ENCODE peak calls at places on chromosomes 3 and 15, in nine cellular contexts. L, I, Q, A, P, O, E, N and R are unnamed samples.

GRCh38 chr15:50908209-50909043 is at the start of gene AP4E1:
- DNase-seq in L (peak; percentile 90), I (peak; percentile 94), P (peak; percentile 83), E (peak; percentile 96), A (peak; percentile 79), Q (peak; percentile 92), N (peak; percentile 91), O (peak; percentile 96), R (peak; percentile 88)

GRCh38 chr3:122941233-122942206 is 86.0 kb downstream of the SEMA5B start:
- DNase-seq in L (no peak), N (no peak), P (no peak), O (no peak), I (no peak), Q (no peak), E (no peak), A (no peak), R (no peak)

GRCh38 chr3:147305533-147306241 is 100.7 kb downstream of the ZIC4 start:
- DNase-seq in A (no peak), O (no peak), P (no peak), I (no peak), Q (no peak), N (no peak), L (no peak), E (no peak), R (no peak)

GRCh38 chr15:42577514-42578031 is 2.2 kb downstream of the STARD9 start:
- DNase-seq in L (no peak), I (no peak), O (no peak), E (no peak), Q (no peak), N (peak; percentile 32), A (no peak), P (no peak), R (no peak)

GRCh38 chr3:72445827-72446405 is 402.3 kb downstream of the SHQ1 start:
- DNase-seq in L (no peak), I (no peak), N (no peak), P (no peak), E (no peak), Q (no peak), A (no peak), O (peak; percentile 19), R (no peak)

GRCh38 chr3:13385373-13385965 is 34.7 kb downstream of the NUP210 start:
- DNase-seq in N (no peak), O (no peak), I (no peak), E (no peak), L (no peak), A (no peak), P (no peak), Q (no peak), R (no peak)

GRCh38 chr3:4985330-4986174 is 6.3 kb downstream of the BHLHE40 start:
- DNase-seq in N (no peak), O (peak; percentile 38), A (no peak), P (peak; percentile 90), E (no peak), Q (no peak), L (peak; percentile 63), I (peak; percentile 49), R (no peak)

GRCh38 chr3:3744826-3745225 is 54.4 kb upstream of the LRRN1 start:
- DNase-seq in A (no peak), O (no peak), P (no peak), I (no peak), Q (no peak), L (no peak), N (no peak), E (no peak), R (no peak)

GRCh38 chr15:40441736-40442531 is 1.2 kb downstream of the BAHD1 start:
- DNase-seq in Q (peak; percentile 28), O (peak; percentile 62), I (peak; percentile 59), A (no peak), P (no peak), L (peak; percentile 41), E (no peak), N (no peak), R (peak; percentile 68)

GRCh38 chr15:55637086-55637485 is 48.9 kb upstream of the PYGO1 start:
- DNase-seq in P (no peak), O (no peak), E (no peak), Q (no peak), L (no peak), N (no peak), A (no peak), I (no peak), R (no peak)

GRCh38 chr15:70569139-70569717 is 194.1 kb downstream of the UACA start:
- DNase-seq in E (no peak), I (no peak), P (peak; percentile 29), L (no peak), A (no peak), Q (no peak), N (no peak), O (peak; percentile 68), R (no peak)

GRCh38 chr3:16338124-16338523 is 73.1 kb downstream of the OXNAD1 start:
- DNase-seq in A (peak; percentile 20), O (peak; percentile 75), I (no peak), E (no peak), L (no peak), Q (no peak), P (no peak), N (no peak), R (peak; percentile 86)

GRCh38 chr3:25507811-25508210 is 79.7 kb downstream of the RARB start:
- DNase-seq in I (no peak), P (no peak), N (no peak), A (no peak), Q (no peak), E (no peak), O (no peak), L (no peak), R (no peak)

GRCh38 chr15:36977620-36978610 is 122.4 kb downstream of the MEIS2 start:
- DNase-seq in L (no peak), O (no peak), Q (no peak), P (no peak), I (no peak), E (no peak), A (no peak), N (no peak), R (no peak)

GRCh38 chr3:52245322-52246263 is at the start of gene PPM1M:
- DNase-seq in A (no peak), I (peak; percentile 75), Q (peak; percentile 59), E (peak; percentile 81), P (no peak), N (no peak), O (peak; percentile 37), L (peak; percentile 71), R (peak; percentile 72)

GRCh38 chr3:176948123-176948522 is 249.2 kb downstream of the TBL1XR1 start:
- DNase-seq in L (no peak), A (no peak), I (no peak), O (no peak), Q (no peak), P (no peak), E (no peak), N (no peak), R (no peak)

GRCh38 chr3:176951586-176952292 is 245.5 kb downstream of the TBL1XR1 start:
- DNase-seq in L (no peak), A (no peak), O (no peak), I (no peak), E (no peak), N (no peak), P (no peak), Q (no peak), R (no peak)

GRCh38 chr3:176950743-176951142 is 246.5 kb downstream of the TBL1XR1 start:
- DNase-seq in Q (no peak), A (no peak), L (no peak), I (no peak), N (no peak), O (no peak), E (no peak), P (no peak), R (no peak)

GRCh38 chr3:176953106-176954080 is 243.9 kb downstream of the TBL1XR1 start:
- DNase-seq in O (no peak), L (peak; percentile 87), P (peak; percentile 27), E (no peak), Q (peak; percentile 70), A (no peak), N (no peak), I (peak; percentile 42), R (no peak)

DNA sequence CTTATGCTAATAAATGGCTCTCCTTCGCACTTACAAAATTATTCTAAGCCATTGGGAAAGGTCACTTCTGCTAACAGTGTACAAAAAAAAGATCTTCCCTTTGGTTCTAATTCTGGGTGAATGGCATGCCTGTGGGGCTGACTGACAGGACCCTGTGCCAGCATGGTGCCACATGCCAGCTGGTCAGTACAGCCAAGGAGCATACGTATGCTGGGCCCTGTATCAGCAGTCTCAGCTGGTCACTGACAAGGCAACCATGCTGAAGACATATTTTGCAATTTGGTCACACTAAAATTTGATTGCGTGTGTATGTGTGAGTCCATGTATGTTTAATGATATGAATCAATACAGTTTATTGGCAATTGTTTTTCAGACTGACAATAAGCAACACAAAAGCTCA is 246.1 kb downstream of the TBL1XR1 start:
- DNase-seq in O (no peak), E (no peak), N (no peak), P (no peak), A (no peak), Q (no peak), L (peak; percentile 73), I (no peak), R (no peak)
- H3K4me3 ChIP-seq in O (no peak overlapping the region), E (no peak overlapping the region), N (no peak overlapping the region), P (no peak overlapping the region), A (no peak overlapping the region), Q (no peak overlapping the region), L (no peak overlapping the region), I (no peak overlapping the region), R (no peak overlapping the region)

DNA sequence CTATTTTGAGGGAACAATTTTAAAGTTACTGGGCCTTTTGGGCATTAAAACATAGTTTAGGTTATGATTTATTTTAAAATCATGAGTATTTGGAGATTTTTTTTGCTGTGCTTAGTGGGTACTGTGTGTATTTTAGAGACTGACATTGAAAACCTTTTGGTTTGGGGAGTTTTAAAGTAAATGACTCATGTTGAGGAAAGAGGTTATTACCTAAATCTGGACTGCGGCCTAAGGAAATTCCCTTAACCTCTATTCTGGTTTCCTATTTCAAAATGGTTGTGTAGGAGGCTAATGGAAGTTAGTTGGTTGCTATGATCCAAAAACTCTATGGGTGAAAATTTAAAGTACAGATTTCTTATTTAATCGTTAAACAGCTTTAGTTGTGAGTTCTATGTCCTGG is 57.3 kb upstream of the DPH6 start:
- DNase-seq in A (peak; percentile 25), I (no peak), L (no peak), O (no peak), N (no peak), Q (no peak), P (no peak), E (no peak), R (no peak)
- TF ChIP-seq POLR2A in A (no peak), I (no peak), L (no peak), O (no peak), N (no peak), Q (no peak), P (no peak), E (no peak), R (no peak)

GRCh38 chr3:57889807-57890206 is 118.4 kb upstream of the FLNB start:
- DNase-seq in Q (no peak), N (no peak), I (no peak), O (no peak), P (peak; percentile 36), L (no peak), E (no peak), A (no peak), R (no peak)
- H3K4me3 ChIP-seq in Q (peak overlapping the region; percentile 32), N (no peak overlapping the region), I (peak overlapping the region; percentile 15), O (no peak overlapping the region), P (no peak overlapping the region), L (peak overlapping the region; percentile 53), E (no peak overlapping the region), A (no peak overlapping the region), R (no peak overlapping the region)

DNA sequence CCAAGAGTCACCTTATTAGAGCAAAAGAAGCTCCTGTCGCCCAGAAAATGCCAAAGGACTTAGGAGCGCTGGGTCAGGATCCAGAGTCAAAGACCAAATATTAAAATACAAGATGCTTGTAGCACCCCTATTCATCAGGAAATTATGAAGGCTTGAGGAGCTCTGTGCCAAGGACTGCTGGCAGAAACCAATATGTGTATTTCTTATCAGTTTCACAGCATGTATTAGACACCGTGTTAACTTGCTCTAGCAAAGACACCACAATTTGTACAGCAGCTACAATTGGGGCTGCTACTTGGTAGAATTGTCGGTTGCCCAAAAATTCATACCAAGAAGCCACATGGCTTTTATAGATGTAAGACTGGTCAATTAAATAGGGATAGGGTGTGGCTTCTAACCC is 128.8 kb downstream of the CD47 start:
- DNase-seq in E (no peak), P (no peak), A (no peak), Q (no peak), L (no peak), I (no peak), N (no peak), O (no peak), R (no peak)
- TF ChIP-seq POLR2A in E (no peak), P (no peak), A (no peak), Q (no peak), L (no peak), I (no peak), N (no peak), O (no peak), R (no peak)